ENCODE peak calls at places on chromosome 14, in five cellular contexts. One of them, this sample, is unnamed.

GRCh38 chr14:86357866-86358265 is 827.9 kb downstream of the FLRT2 start:
- DNase-seq in left cardiac atrium: no peak
- DNase-seq in MV-4-11: no peak
- DNase-seq in stimulated activated CD8-positive, alpha-beta memory T cell treated with anti-CD3 and anti-CD28 coated beads, Interleukin-2, amount 100 ng/mL, for 48 hours: no peak
- DNase-seq in AML-193: no peak
- DNase-seq in this sample: no peak

GRCh38 chr14:34302654-34303053 is 159.4 kb downstream of the SPTSSA start:
- DNase-seq in left cardiac atrium: no peak
- DNase-seq in MV-4-11: no peak
- DNase-seq in stimulated activated CD8-positive, alpha-beta memory T cell treated with anti-CD3 and anti-CD28 coated beads, Interleukin-2, amount 100 ng/mL, for 48 hours: no peak
- DNase-seq in AML-193: no peak
- DNase-seq in this sample: no peak

GRCh38 chr14:69637503-69638030 is 26.2 kb downstream of the SUSD6 start:
- DNase-seq in left cardiac atrium: no peak
- DNase-seq in MV-4-11: no peak
- DNase-seq in stimulated activated CD8-positive, alpha-beta memory T cell treated with anti-CD3 and anti-CD28 coated beads, Interleukin-2, amount 100 ng/mL, for 48 hours: no peak
- DNase-seq in AML-193: no peak
- DNase-seq in this sample: no peak

GRCh38 chr14:77067632-77068514 is 30.2 kb upstream of the CIPC start:
- DNase-seq in left cardiac atrium: peak; percentile 67
- DNase-seq in MV-4-11: no peak
- DNase-seq in stimulated activated CD8-positive, alpha-beta memory T cell treated with anti-CD3 and anti-CD28 coated beads, Interleukin-2, amount 100 ng/mL, for 48 hours: peak; percentile 45
- DNase-seq in AML-193: peak; percentile 45
- DNase-seq in this sample: peak; percentile 74

GRCh38 chr14:36467332-36467731 is 52.7 kb downstream of the NKX2-1 start:
- DNase-seq in left cardiac atrium: no peak
- DNase-seq in MV-4-11: no peak
- DNase-seq in stimulated activated CD8-positive, alpha-beta memory T cell treated with anti-CD3 and anti-CD28 coated beads, Interleukin-2, amount 100 ng/mL, for 48 hours: no peak
- DNase-seq in AML-193: no peak
- DNase-seq in this sample: no peak

GRCh38 chr14:97458302-97459137 is 661.3 kb downstream of the VRK1 start:
- DNase-seq in left cardiac atrium: peak; percentile 29
- DNase-seq in MV-4-11: no peak
- DNase-seq in stimulated activated CD8-positive, alpha-beta memory T cell treated with anti-CD3 and anti-CD28 coated beads, Interleukin-2, amount 100 ng/mL, for 48 hours: peak; percentile 67
- DNase-seq in AML-193: no peak
- DNase-seq in this sample: no peak

GRCh38 chr14:83568141-83568540 is 1961.8 kb upstream of the FLRT2 start:
- DNase-seq in left cardiac atrium: no peak
- DNase-seq in MV-4-11: no peak
- DNase-seq in stimulated activated CD8-positive, alpha-beta memory T cell treated with anti-CD3 and anti-CD28 coated beads, Interleukin-2, amount 100 ng/mL, for 48 hours: no peak
- DNase-seq in AML-193: no peak
- DNase-seq in this sample: no peak

GRCh38 chr14:105165134-105165704 is 3.4 kb downstream of the JAG2 start:
- DNase-seq in left cardiac atrium: no peak
- DNase-seq in MV-4-11: no peak
- DNase-seq in stimulated activated CD8-positive, alpha-beta memory T cell treated with anti-CD3 and anti-CD28 coated beads, Interleukin-2, amount 100 ng/mL, for 48 hours: no peak
- DNase-seq in AML-193: no peak
- DNase-seq in this sample: no peak

GRCh38 chr14:52949711-52950409 is 990 bp downstream of the FERMT2 start:
- DNase-seq in left cardiac atrium: no peak
- DNase-seq in MV-4-11: no peak
- DNase-seq in stimulated activated CD8-positive, alpha-beta memory T cell treated with anti-CD3 and anti-CD28 coated beads, Interleukin-2, amount 100 ng/mL, for 48 hours: no peak
- DNase-seq in AML-193: no peak
- DNase-seq in this sample: no peak

GRCh38 chr14:22112004-22112403 is 438.4 kb upstream of the OR4E1 start:
- DNase-seq in left cardiac atrium: no peak
- DNase-seq in MV-4-11: no peak
- DNase-seq in stimulated activated CD8-positive, alpha-beta memory T cell treated with anti-CD3 and anti-CD28 coated beads, Interleukin-2, amount 100 ng/mL, for 48 hours: peak; percentile 23
- DNase-seq in AML-193: peak; percentile 13
- DNase-seq in this sample: peak; percentile 11

GRCh38 chr14:28751467-28752058 is 15.0 kb upstream of the FOXG1 start:
- DNase-seq in left cardiac atrium: no peak
- DNase-seq in MV-4-11: peak; percentile 35
- DNase-seq in stimulated activated CD8-positive, alpha-beta memory T cell treated with anti-CD3 and anti-CD28 coated beads, Interleukin-2, amount 100 ng/mL, for 48 hours: no peak
- DNase-seq in AML-193: peak; percentile 26
- DNase-seq in this sample: peak; percentile 31

GRCh38 chr14:37142835-37143499 is 29.4 kb downstream of the SLC25A21 start:
- DNase-seq in left cardiac atrium: no peak
- DNase-seq in MV-4-11: peak; percentile 13
- DNase-seq in stimulated activated CD8-positive, alpha-beta memory T cell treated with anti-CD3 and anti-CD28 coated beads, Interleukin-2, amount 100 ng/mL, for 48 hours: no peak
- DNase-seq in AML-193: no peak
- DNase-seq in this sample: no peak

GRCh38 chr14:105281354-105282097 is 19.3 kb downstream of the BRF1 start:
- DNase-seq in left cardiac atrium: no peak
- DNase-seq in MV-4-11: peak; percentile 21
- DNase-seq in stimulated activated CD8-positive, alpha-beta memory T cell treated with anti-CD3 and anti-CD28 coated beads, Interleukin-2, amount 100 ng/mL, for 48 hours: no peak
- DNase-seq in AML-193: no peak
- DNase-seq in this sample: peak; percentile 20

GRCh38 chr14:63852817-63853730 is at the start of gene SYNE2:
- DNase-seq in left cardiac atrium: peak; percentile 82
- DNase-seq in MV-4-11: no peak
- DNase-seq in stimulated activated CD8-positive, alpha-beta memory T cell treated with anti-CD3 and anti-CD28 coated beads, Interleukin-2, amount 100 ng/mL, for 48 hours: peak; percentile 77
- DNase-seq in AML-193: no peak
- DNase-seq in this sample: peak; percentile 87

GRCh38 chr14:65170768-65171251 is 68.5 kb upstream of the MAX start:
- DNase-seq in left cardiac atrium: peak; percentile 27
- DNase-seq in MV-4-11: peak; percentile 68
- DNase-seq in stimulated activated CD8-positive, alpha-beta memory T cell treated with anti-CD3 and anti-CD28 coated beads, Interleukin-2, amount 100 ng/mL, for 48 hours: peak; percentile 21
- DNase-seq in AML-193: no peak
- DNase-seq in this sample: no peak

GRCh38 chr14:101083564-101084435 is 180.3 kb upstream of the RTL1 start:
- DNase-seq in left cardiac atrium: no peak
- DNase-seq in MV-4-11: no peak
- DNase-seq in stimulated activated CD8-positive, alpha-beta memory T cell treated with anti-CD3 and anti-CD28 coated beads, Interleukin-2, amount 100 ng/mL, for 48 hours: no peak
- DNase-seq in AML-193: no peak
- DNase-seq in this sample: no peak

GRCh38 chr14:105891221-105891602 is 364.8 kb downstream of the TMEM121 start:
- DNase-seq in left cardiac atrium: peak; percentile 8
- DNase-seq in MV-4-11: no peak
- DNase-seq in stimulated activated CD8-positive, alpha-beta memory T cell treated with anti-CD3 and anti-CD28 coated beads, Interleukin-2, amount 100 ng/mL, for 48 hours: no peak
- DNase-seq in AML-193: no peak
- DNase-seq in this sample: no peak

GRCh38 chr14:59511916-59512530 is 27.7 kb downstream of the JKAMP start:
- DNase-seq in left cardiac atrium: no peak
- DNase-seq in MV-4-11: no peak
- DNase-seq in stimulated activated CD8-positive, alpha-beta memory T cell treated with anti-CD3 and anti-CD28 coated beads, Interleukin-2, amount 100 ng/mL, for 48 hours: no peak
- DNase-seq in AML-193: no peak
- DNase-seq in this sample: no peak

GRCh38 chr14:50714452-50715073 is 46.5 kb upstream of the SAV1 start:
- DNase-seq in left cardiac atrium: no peak
- DNase-seq in MV-4-11: peak; percentile 60
- DNase-seq in stimulated activated CD8-positive, alpha-beta memory T cell treated with anti-CD3 and anti-CD28 coated beads, Interleukin-2, amount 100 ng/mL, for 48 hours: no peak
- DNase-seq in AML-193: peak; percentile 38
- DNase-seq in this sample: no peak

GRCh38 chr14:79730911-79731310 is 480.4 kb downstream of the DIO2 start:
- DNase-seq in left cardiac atrium: no peak
- DNase-seq in MV-4-11: no peak
- DNase-seq in stimulated activated CD8-positive, alpha-beta memory T cell treated with anti-CD3 and anti-CD28 coated beads, Interleukin-2, amount 100 ng/mL, for 48 hours: no peak
- DNase-seq in AML-193: no peak
- DNase-seq in this sample: no peak

GRCh38 chr14:70027785-70028428 is 148.7 kb downstream of the SMOC1 start:
- DNase-seq in left cardiac atrium: peak; percentile 71
- DNase-seq in MV-4-11: peak; percentile 40
- DNase-seq in stimulated activated CD8-positive, alpha-beta memory T cell treated with anti-CD3 and anti-CD28 coated beads, Interleukin-2, amount 100 ng/mL, for 48 hours: peak; percentile 65
- DNase-seq in AML-193: no peak
- DNase-seq in this sample: no peak

GRCh38 chr14:71855399-71856036 is 76.7 kb upstream of the RGS6 start:
- DNase-seq in left cardiac atrium: peak; percentile 76
- DNase-seq in MV-4-11: peak; percentile 28
- DNase-seq in stimulated activated CD8-positive, alpha-beta memory T cell treated with anti-CD3 and anti-CD28 coated beads, Interleukin-2, amount 100 ng/mL, for 48 hours: peak; percentile 65
- DNase-seq in AML-193: peak; percentile 23
- DNase-seq in this sample: no peak

GRCh38 chr14:46048127-46048526 is 603.5 kb downstream of the RPL10L start:
- DNase-seq in left cardiac atrium: no peak
- DNase-seq in MV-4-11: no peak
- DNase-seq in stimulated activated CD8-positive, alpha-beta memory T cell treated with anti-CD3 and anti-CD28 coated beads, Interleukin-2, amount 100 ng/mL, for 48 hours: no peak
- DNase-seq in AML-193: no peak
- DNase-seq in this sample: no peak

GRCh38 chr14:49303952-49304516 is 282.1 kb downstream of the RPS29 start:
- DNase-seq in left cardiac atrium: no peak
- DNase-seq in MV-4-11: peak; percentile 14
- DNase-seq in stimulated activated CD8-positive, alpha-beta memory T cell treated with anti-CD3 and anti-CD28 coated beads, Interleukin-2, amount 100 ng/mL, for 48 hours: no peak
- DNase-seq in AML-193: peak; percentile 7
- DNase-seq in this sample: no peak

GRCh38 chr14:59309291-59309900 is 120.9 kb downstream of the DAAM1 start:
- DNase-seq in left cardiac atrium: no peak
- DNase-seq in MV-4-11: no peak
- DNase-seq in stimulated activated CD8-positive, alpha-beta memory T cell treated with anti-CD3 and anti-CD28 coated beads, Interleukin-2, amount 100 ng/mL, for 48 hours: no peak
- DNase-seq in AML-193: no peak
- DNase-seq in this sample: no peak

GRCh38 chr14:21299562-21300130 is 19.8 kb downstream of the RPGRIP1 start:
- DNase-seq in left cardiac atrium: no peak
- DNase-seq in MV-4-11: peak; percentile 21
- DNase-seq in stimulated activated CD8-positive, alpha-beta memory T cell treated with anti-CD3 and anti-CD28 coated beads, Interleukin-2, amount 100 ng/mL, for 48 hours: no peak
- DNase-seq in AML-193: no peak
- DNase-seq in this sample: no peak

GRCh38 chr14:52080817-52081755 is 12.2 kb upstream of the NID2 start:
- DNase-seq in left cardiac atrium: no peak
- DNase-seq in MV-4-11: no peak
- DNase-seq in stimulated activated CD8-positive, alpha-beta memory T cell treated with anti-CD3 and anti-CD28 coated beads, Interleukin-2, amount 100 ng/mL, for 48 hours: no peak
- DNase-seq in AML-193: no peak
- DNase-seq in this sample: peak; percentile 82

This sample was measured in PC-9.